ENCODE peak calls at places on chromosomes 1 and 21, in four cellular contexts. N, B, E and S are unnamed samples.

GRCh38 chr21:27129694-27130093 is 162.8 kb upstream of the ADAMTS5 start:
- ATAC-seq in N (no peak), B (no peak), E (no peak), S (no peak)

GRCh38 chr1:109984190-109984455 is 442 bp upstream of the AHCYL1 start:
- ATAC-seq in B (no peak), N (peak), E (peak), S (peak)

GRCh38 chr1:185961664-185962063 is 227.5 kb downstream of the HMCN1 start:
- ATAC-seq in E (no peak), B (no peak), N (peak), S (no peak)

GRCh38 chr1:63973005-63973419 is 199.2 kb downstream of the ROR1 start:
- ATAC-seq in E (no peak), N (no peak), B (no peak), S (no peak)

GRCh38 chr1:17875171-17875881 is 120.2 kb downstream of the ACTL8 start:
- ATAC-seq in N (no peak), E (no peak), B (no peak), S (no peak)

GRCh38 chr21:39336457-39337008 is 12.4 kb downstream of the HMGN1 start:
- ATAC-seq in N (no peak), B (no peak), E (peak), S (no peak)

GRCh38 chr1:182255494-182255893 is 136.1 kb downstream of the GLUL start:
- ATAC-seq in B (no peak), N (no peak), E (no peak), S (no peak)

GRCh38 chr1:156347337-156347736 is 9.0 kb downstream of the TSACC start:
- ATAC-seq in B (no peak), E (no peak), N (no peak), S (no peak)

GRCh38 chr21:38909929-38910328 is 104.2 kb downstream of the ETS2 start:
- ATAC-seq in N (no peak), E (no peak), B (no peak), S (no peak)

GRCh38 chr1:66705100-66705499 is 47.2 kb upstream of the DYNLT5 start:
- ATAC-seq in B (no peak), E (no peak), N (peak), S (no peak)

GRCh38 chr1:29171089-29171488 is 10.6 kb downstream of the SRSF4 start:
- ATAC-seq in N (no peak), B (peak), E (peak), S (no peak)

GRCh38 chr1:64960731-64961130 is 5.6 kb downstream of the JAK1 start:
- ATAC-seq in E (no peak), N (no peak), B (peak), S (no peak)

GRCh38 chr1:207009182-207009850 is 23.2 kb downstream of the C1orf116 start:
- ATAC-seq in B (no peak), E (no peak), N (no peak), S (no peak)

GRCh38 chr1:84361796-84362195 is 36.5 kb upstream of the DNASE2B start:
- ATAC-seq in N (no peak), B (no peak), E (no peak), S (no peak)

GRCh38 chr1:165988275-165988674 is 160.9 kb downstream of the UCK2 start:
- ATAC-seq in E (peak), N (no peak), B (no peak), S (no peak)

GRCh38 chr1:91781371-91781825 is 104.6 kb downstream of the TGFBR3 start:
- ATAC-seq in B (no peak), E (peak), N (no peak), S (no peak)

GRCh38 chr1:229412056-229412455 is 21.8 kb downstream of the ACTA1 start:
- ATAC-seq in B (no peak), E (peak), N (no peak), S (no peak)

GRCh38 chr21:46269466-46269865 is 15.9 kb downstream of the MCM3AP start:
- ATAC-seq in B (no peak), N (no peak), E (no peak), S (no peak)

GRCh38 chr1:115620950-115621349 is 20.8 kb upstream of the VANGL1 start:
- ATAC-seq in E (no peak), B (no peak), N (no peak), S (no peak)

DNA sequence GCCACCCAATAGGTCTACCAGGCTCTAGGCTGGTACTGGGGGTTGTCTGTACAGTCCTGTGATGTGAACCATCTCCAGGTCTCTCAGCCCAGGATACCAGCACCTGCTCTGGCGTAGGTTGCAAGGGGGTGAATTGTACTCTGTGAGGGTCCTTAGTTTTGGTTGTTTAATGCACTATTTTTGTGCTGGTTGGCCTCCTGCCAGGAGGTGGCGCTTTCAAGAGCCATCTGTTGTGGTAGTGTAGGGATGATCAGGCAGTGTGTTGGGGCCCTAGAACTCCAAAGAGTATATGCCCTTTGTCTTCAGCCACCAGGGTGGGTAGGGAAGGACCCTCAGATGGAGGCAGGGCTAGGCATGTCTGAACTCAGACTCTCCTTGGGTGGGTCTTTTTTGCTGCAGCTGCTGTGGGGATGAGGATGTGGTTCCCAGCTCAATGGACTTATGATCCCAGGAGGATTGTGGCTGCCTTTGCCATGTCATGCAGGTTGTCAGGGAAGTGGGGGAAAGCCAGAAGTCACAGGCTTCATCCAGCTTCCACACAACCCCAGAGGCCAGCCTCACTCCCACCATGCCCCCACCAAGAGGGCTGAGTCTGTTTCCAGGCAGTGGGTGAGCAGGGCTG is 301.8 kb upstream of the CHRM3 start:
- ATAC-seq in B (no peak), N (no peak), E (no peak), S (no peak)
- TF ChIP-seq CTCF in B (no peak), N (no peak), E (no peak), S (no peak)

DNA sequence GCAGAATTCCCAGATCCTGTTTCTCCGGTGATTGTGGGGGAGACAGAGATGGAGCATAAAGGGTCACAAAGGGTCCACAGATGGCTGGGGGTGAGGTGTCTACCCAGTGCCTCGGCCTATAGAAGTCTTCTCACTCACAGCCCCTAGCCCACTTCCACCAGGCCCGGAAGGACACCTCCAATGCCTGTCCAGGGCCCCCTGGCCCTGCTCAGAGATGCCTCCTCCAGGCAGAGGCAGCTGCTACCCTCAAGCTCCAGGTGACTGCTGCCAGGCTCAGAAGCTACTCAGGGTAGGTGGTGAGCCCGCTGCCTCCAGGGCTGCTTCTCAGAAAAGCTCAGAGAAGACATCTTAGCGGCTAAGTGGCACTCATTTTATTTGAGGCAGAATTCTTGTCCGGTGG is 22.0 kb upstream of the ZC3H12A start:
- ATAC-seq in E (no peak), B (no peak), N (no peak), S (no peak)
- TF ChIP-seq POLR2AphosphoS5 in E (no peak), B (no peak), N (no peak), S (no peak)

GRCh38 chr1:223175032-223175431 is 32.0 kb upstream of the TLR5 start:
- ATAC-seq in B (peak), N (peak), E (peak), S (no peak)
- TF ChIP-seq CTCF in B (no peak), N (no peak), E (peak), S (no peak)

DNA sequence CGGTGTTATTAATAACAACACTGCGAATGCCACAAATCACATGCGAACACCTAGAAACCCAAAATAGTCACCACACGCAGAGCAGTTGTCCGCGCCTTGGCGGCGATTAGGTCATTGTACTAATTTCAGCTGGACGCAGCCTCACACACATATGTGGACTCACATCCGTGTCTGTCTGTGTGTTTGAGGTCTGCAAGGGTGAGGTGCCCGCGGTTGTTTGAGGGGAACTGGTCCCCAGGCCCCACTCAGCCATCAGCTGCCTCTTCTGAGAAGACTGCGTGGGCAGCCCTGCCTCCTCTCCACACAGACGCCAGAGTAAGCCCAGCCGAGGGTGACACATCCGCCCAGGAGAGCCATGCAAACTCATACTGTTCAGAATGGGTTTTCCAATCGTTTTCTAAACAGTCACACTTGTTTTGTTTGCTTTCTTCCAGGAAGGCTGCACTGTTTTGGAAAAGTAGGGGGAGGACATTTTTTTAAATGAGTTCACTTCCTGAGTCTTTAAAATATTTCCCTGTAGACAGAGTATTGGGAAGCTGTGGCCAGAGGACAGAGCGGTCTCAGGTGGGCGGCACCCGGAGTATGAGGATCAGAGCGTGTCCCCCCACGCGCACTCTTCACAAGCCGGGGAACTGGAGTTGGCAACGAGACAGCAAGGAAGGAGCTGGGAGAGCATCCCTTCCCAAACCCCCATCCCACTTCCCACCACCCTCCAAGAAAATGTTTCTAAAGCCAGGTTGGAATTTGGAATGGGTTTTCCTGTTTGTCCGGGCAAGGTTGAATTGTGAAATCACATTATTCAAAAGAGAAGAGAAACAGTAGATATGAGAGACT is 53.3 kb downstream of the TOMM20 start:
- ATAC-seq in E (peak), B (peak), N (peak), S (peak)
- TF ChIP-seq POLR2AphosphoS5 in E (no peak), B (peak), N (peak), S (peak)

GRCh38 chr1:210715072-210715471 is 386.4 kb downstream of the HHAT start:
- ATAC-seq in B (no peak), E (no peak), N (no peak), S (no peak)

GRCh38 chr1:210706246-210706645 is 377.5 kb downstream of the HHAT start:
- ATAC-seq in N (no peak), E (no peak), B (no peak), S (no peak)

GRCh38 chr1:210709694-210710093 is 381.0 kb downstream of the HHAT start:
- ATAC-seq in N (no peak), E (no peak), B (no peak), S (no peak)

GRCh38 chr1:210707300-210707699 is 378.6 kb downstream of the HHAT start:
- ATAC-seq in N (no peak), E (no peak), B (no peak), S (no peak)

GRCh38 chr1:210711825-210712224 is 383.1 kb downstream of the HHAT start:
- ATAC-seq in B (no peak), E (peak), N (no peak), S (no peak)
- TF ChIP-seq CTCF in B (no peak), E (peak), N (no peak), S (no peak)

DNA sequence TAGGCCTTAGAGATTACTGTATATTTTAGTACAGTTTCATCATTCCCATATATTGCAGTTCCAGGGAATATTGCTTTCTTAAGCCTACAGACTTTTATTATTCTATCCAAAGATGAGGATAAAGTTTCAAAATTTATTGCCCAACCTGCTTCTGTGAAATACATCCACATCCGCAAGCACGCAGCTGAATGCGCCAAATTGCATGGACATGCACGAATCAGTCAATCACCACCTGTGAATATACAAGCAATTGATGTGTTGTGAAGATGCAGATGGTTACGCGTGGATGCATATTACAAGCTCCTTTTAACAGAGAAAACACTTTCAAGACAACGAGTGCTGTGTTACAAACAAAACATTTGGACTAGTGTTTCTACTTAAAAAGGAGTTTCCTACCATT is 577.8 kb upstream of the PLXNA2 start:
- ATAC-seq in B (no peak), N (no peak), E (no peak), S (no peak)
- TF ChIP-seq POLR2AphosphoS5 in B (no peak), N (no peak), E (no peak), S (no peak)